ENCODE peak calls at places on chromosomes 5 and 9, in four cellular contexts. G is K562, R is GM12878, A is HepG2. Z is an unnamed sample.

GRCh38 chr5:100691545-100691944 is 156.4 kb downstream of the FAM174A start:
- DNase-seq in G (no peak), R (no peak), A (no peak), Z (no peak)

GRCh38 chr5:178130576-178131445 is at the start of gene RMND5B:
- DNase-seq in G (peak; percentile 91), R (no peak), A (peak; percentile 70), Z (peak; percentile 94)

GRCh38 chr5:389197-389821 is 53.7 kb upstream of the EXOC3 start:
- DNase-seq in G (peak; percentile 10), R (no peak), A (no peak), Z (no peak)

GRCh38 chr5:140141241-140141640 is 15.5 kb downstream of the IGIP start:
- DNase-seq in G (no peak), R (no peak), A (no peak), Z (no peak)

GRCh38 chr9:108599571-108599970 is 256.2 kb downstream of the ACTL7B start:
- DNase-seq in G (no peak), R (no peak), A (no peak), Z (no peak)

GRCh38 chr9:85432599-85432998 is 309.2 kb downstream of the AGTPBP1 start:
- DNase-seq in G (no peak), R (no peak), A (no peak), Z (no peak)

GRCh38 chr9:127490831-127491230 is 39.5 kb downstream of the LRSAM1 start:
- DNase-seq in G (no peak), R (no peak), A (no peak), Z (no peak)

GRCh38 chr9:121750715-121751623 is 99.5 kb downstream of the DAB2IP start:
- DNase-seq in G (no peak), R (no peak), A (peak; percentile 93), Z (no peak)

GRCh38 chr5:94463739-94464138 is 154.7 kb downstream of the KIAA0825 start:
- DNase-seq in G (no peak), R (no peak), A (no peak), Z (no peak)

GRCh38 chr9:124384849-124385248 is 30.4 kb downstream of the PSMB7 start:
- DNase-seq in G (no peak), R (no peak), A (no peak), Z (no peak)

GRCh38 chr5:88661870-88662207 is 221.1 kb downstream of the MEF2C start:
- DNase-seq in G (no peak), R (no peak), A (no peak), Z (no peak)

GRCh38 chr5:10372726-10373709 is 19.5 kb downstream of the MARCHF6 start:
- DNase-seq in G (no peak), R (no peak), A (no peak), Z (no peak)

GRCh38 chr5:103808464-103809106 is 246.0 kb upstream of the NUDT12 start:
- DNase-seq in G (peak; percentile 12), R (no peak), A (peak; percentile 34), Z (peak; percentile 62)

GRCh38 chr5:115179959-115180709 is 10.4 kb upstream of the TRIM36 start:
- DNase-seq in G (no peak), R (no peak), A (no peak), Z (peak; percentile 66)

GRCh38 chr5:134647750-134648424 is 698 bp upstream of the SEC24A start:
- DNase-seq in G (no peak), R (peak; percentile 85), A (peak; percentile 21), Z (no peak)

GRCh38 chr5:62083661-62084060 is 222.3 kb upstream of the KIF2A start:
- DNase-seq in G (no peak), R (no peak), A (no peak), Z (no peak)

GRCh38 chr9:117796681-117797080 is 92.5 kb downstream of the TLR4 start:
- DNase-seq in G (no peak), R (no peak), A (no peak), Z (no peak)

GRCh38 chr5:6321078-6321477 is 57.3 kb downstream of the MED10 start:
- DNase-seq in G (peak; percentile 32), R (no peak), A (no peak), Z (no peak)

GRCh38 chr9:3809724-3810123 is 283.9 kb upstream of the RFX3 start:
- DNase-seq in G (no peak), R (peak; percentile 4), A (no peak), Z (no peak)

GRCh38 chr9:110828148-110828730 is 159.6 kb downstream of the MUSK start:
- DNase-seq in G (no peak), R (no peak), A (no peak), Z (no peak)

GRCh38 chr5:148924817-148925216 is 98.4 kb downstream of the ADRB2 start:
- DNase-seq in G (no peak), R (no peak), A (no peak), Z (no peak)

GRCh38 chr9:106312913-106313312 is 550.1 kb upstream of the ZNF462 start:
- DNase-seq in G (no peak), R (no peak), A (no peak), Z (no peak)

GRCh38 chr5:154937186-154937717 is 759 bp downstream of the GEMIN5 start:
- DNase-seq in G (no peak), R (no peak), A (no peak), Z (peak; percentile 4)

GRCh38 chr5:140220032-140220697 is 45.2 kb downstream of the CYSTM1 start:
- DNase-seq in G (no peak), R (peak; percentile 54), A (no peak), Z (no peak)

GRCh38 chr5:43315262-43315661 is 2.0 kb upstream of the HMGCS1 start:
- DNase-seq in G (no peak), R (no peak), A (no peak), Z (no peak)

GRCh38 chr5:139138790-139139189 is 59.4 kb downstream of the SIL1 start:
- DNase-seq in G (no peak), R (no peak), A (peak; percentile 44), Z (no peak)

GRCh38 chr5:67680109-67680508 is 483.5 kb upstream of the CD180 start:
- DNase-seq in G (no peak), R (no peak), A (no peak), Z (no peak)

GRCh38 chr5:53360811-53361210 is 119.6 kb upstream of the FST start:
- DNase-seq in G (no peak), R (no peak), A (no peak), Z (no peak)

GRCh38 chr9:37968228-37968672 is 64.3 kb upstream of the SLC25A51 start:
- DNase-seq in G (peak; percentile 70), R (no peak), A (peak; percentile 24), Z (no peak)
- TF ChIP-seq BHLHE40 in G (peak; percentile 52), R (no peak), A (no peak), Z (no peak)

GRCh38 chr5:171494452-171495121 is 75.1 kb downstream of the FGF18 start:
- DNase-seq in G (peak; percentile 89), R (no peak), A (peak; percentile 28), Z (peak; percentile 72)
- TF ChIP-seq SP1 in G (no peak), R (no peak), A (no peak), Z (no peak)

GRCh38 chr9:131698715-131699053 is 41.2 kb downstream of the RAPGEF1 start:
- DNase-seq in G (no peak), R (no peak), A (no peak), Z (no peak)

GRCh38 chr9:131697908-131698714 is 41.8 kb downstream of the RAPGEF1 start:
- DNase-seq in G (no peak), R (no peak), A (no peak), Z (no peak)

GRCh38 chr9:131696163-131696439 is 43.8 kb downstream of the RAPGEF1 start:
- DNase-seq in G (no peak), R (no peak), A (no peak), Z (no peak)

GRCh38 chr9:131695366-131696162 is 44.3 kb downstream of the RAPGEF1 start:
- DNase-seq in G (no peak), R (no peak), A (no peak), Z (no peak)

DNA sequence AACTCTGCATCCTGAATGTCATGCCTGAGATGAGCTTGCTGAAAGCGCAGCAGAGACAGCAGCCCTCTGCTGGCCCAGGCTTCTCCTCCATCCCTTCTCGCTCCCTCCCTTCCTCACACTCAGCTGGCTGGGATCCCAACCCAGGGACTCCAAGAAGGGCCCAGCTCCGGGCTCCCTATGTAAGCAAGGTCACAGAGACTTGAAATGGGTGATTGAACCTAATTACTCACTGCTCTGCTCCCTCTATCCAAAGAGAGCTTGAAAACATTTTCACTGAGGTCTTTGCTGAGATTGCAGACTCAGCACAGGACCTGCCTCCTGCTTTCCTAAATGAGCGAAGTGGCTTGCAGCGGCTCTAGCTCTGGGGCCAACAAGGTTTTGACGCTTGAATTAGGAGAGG is 42.8 kb downstream of the RAPGEF1 start:
- DNase-seq in G (no peak), R (no peak), A (no peak), Z (no peak)
- TF ChIP-seq FOXK2 in G (no peak), R (no peak), A (no peak), Z (no peak)

DNA sequence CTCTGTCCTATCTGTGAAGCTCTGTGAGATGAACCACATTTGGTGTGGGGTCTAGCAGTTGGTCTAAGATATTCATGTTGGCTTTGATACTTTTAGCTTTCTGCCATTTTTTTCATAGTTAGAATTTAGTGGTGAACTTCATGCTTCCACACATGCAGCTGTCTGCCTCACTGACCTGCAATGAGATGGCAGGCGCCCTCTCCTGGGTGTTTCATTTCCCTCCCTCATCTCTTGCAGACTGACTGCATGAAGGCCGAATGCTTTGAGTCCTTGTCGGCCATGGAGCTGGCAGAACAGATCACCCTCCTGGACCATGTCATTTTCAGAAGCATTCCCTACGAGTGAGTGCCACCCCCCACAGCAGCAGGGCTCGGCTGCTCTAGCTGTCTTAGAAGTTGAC is 26.1 kb upstream of the CKMT2 start:
- DNase-seq in G (peak; percentile 17), R (no peak), A (no peak), Z (peak; percentile 31)
- TF ChIP-seq BHLHE40 in G (no peak), R (no peak), A (no peak), Z (no peak)

GRCh38 chr9:78559449-78559885 is 262.5 kb downstream of the PSAT1 start:
- DNase-seq in G (no peak), R (no peak), A (no peak), Z (no peak)
- TF ChIP-seq SP1 in G (no peak), R (no peak), A (no peak), Z (no peak)